ENCODE peak calls at places on chromosome 16, in six cellular contexts. One of them, this sample, is unnamed.

GRCh38 chr16:50313596-50314483 is 47.5 kb downstream of the ADCY7 start:
- DNase-seq in AG04450: no peak
- DNase-seq in GM23338: no peak
- DNase-seq in endothelial cell of umbilical vein: peak; percentile 51
- DNase-seq in CD8-positive, alpha-beta T cell: peak; percentile 60
- DNase-seq in GM23248: peak; percentile 97
- DNase-seq in this sample: no peak

GRCh38 chr16:74461826-74462225 is 40.5 kb upstream of the CLEC18B start:
- DNase-seq in AG04450: no peak
- DNase-seq in GM23338: no peak
- DNase-seq in endothelial cell of umbilical vein: no peak
- DNase-seq in CD8-positive, alpha-beta T cell: no peak
- DNase-seq in GM23248: no peak
- DNase-seq in this sample: no peak

GRCh38 chr16:51621610-51622009 is 470.5 kb upstream of the SALL1 start:
- DNase-seq in AG04450: no peak
- DNase-seq in GM23338: no peak
- DNase-seq in endothelial cell of umbilical vein: no peak
- DNase-seq in CD8-positive, alpha-beta T cell: no peak
- DNase-seq in GM23248: peak; percentile 32
- DNase-seq in this sample: no peak

GRCh38 chr16:57001026-57001669 is 11.8 kb downstream of the NLRC5 start:
- DNase-seq in AG04450: no peak
- DNase-seq in GM23338: no peak
- DNase-seq in endothelial cell of umbilical vein: no peak
- DNase-seq in CD8-positive, alpha-beta T cell: no peak
- DNase-seq in GM23248: no peak
- DNase-seq in this sample: no peak

GRCh38 chr16:52773026-52773425 is 226.1 kb upstream of the TOX3 start:
- DNase-seq in AG04450: no peak
- DNase-seq in GM23338: no peak
- DNase-seq in endothelial cell of umbilical vein: no peak
- DNase-seq in CD8-positive, alpha-beta T cell: no peak
- DNase-seq in GM23248: no peak
- DNase-seq in this sample: no peak

GRCh38 chr16:74146643-74147042 is 150.0 kb upstream of the PSMD7 start:
- DNase-seq in AG04450: no peak
- DNase-seq in GM23338: no peak
- DNase-seq in endothelial cell of umbilical vein: no peak
- DNase-seq in CD8-positive, alpha-beta T cell: no peak
- DNase-seq in GM23248: no peak
- DNase-seq in this sample: no peak

GRCh38 chr16:4680673-4681470 is 12.5 kb upstream of the NUDT16L1 start:
- DNase-seq in AG04450: no peak
- DNase-seq in GM23338: no peak
- DNase-seq in endothelial cell of umbilical vein: no peak
- DNase-seq in CD8-positive, alpha-beta T cell: no peak
- DNase-seq in GM23248: no peak
- DNase-seq in this sample: no peak

GRCh38 chr16:56916571-56917403 is 15.2 kb upstream of the HERPUD1 start:
- DNase-seq in AG04450: no peak
- DNase-seq in GM23338: no peak
- DNase-seq in endothelial cell of umbilical vein: no peak
- DNase-seq in CD8-positive, alpha-beta T cell: no peak
- DNase-seq in GM23248: no peak
- DNase-seq in this sample: no peak

DNA sequence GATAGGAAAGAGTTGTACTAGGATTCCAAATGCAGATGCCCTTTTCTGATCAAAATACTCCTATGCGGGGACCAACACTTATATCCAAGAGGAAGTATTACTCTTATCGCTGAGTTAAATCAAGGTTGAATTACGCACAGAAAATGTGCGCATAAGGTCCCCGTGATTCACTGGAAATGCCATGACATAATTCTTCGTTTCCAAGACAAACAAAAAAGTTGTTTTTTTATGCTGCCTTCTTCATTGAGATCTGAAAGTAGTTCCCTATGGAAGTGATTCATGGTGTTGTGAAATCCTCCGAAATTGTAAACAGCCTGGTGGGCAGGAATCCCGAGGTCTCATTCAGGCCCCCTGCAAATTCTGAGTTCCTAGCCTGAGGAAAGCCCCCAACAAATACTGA is 463.8 kb upstream of the HSBP1 start:
- DNase-seq in AG04450: peak; percentile 36
- DNase-seq in GM23338: no peak
- DNase-seq in endothelial cell of umbilical vein: peak; percentile 98
- DNase-seq in CD8-positive, alpha-beta T cell: no peak
- DNase-seq in GM23248: peak; percentile 88
- DNase-seq in this sample: no peak
- H3K4me3 ChIP-seq in AG04450: no peak overlapping the region
- H3K4me3 ChIP-seq in GM23338: no peak overlapping the region
- H3K4me3 ChIP-seq in endothelial cell of umbilical vein: no peak overlapping the region
- H3K4me3 ChIP-seq in CD8-positive, alpha-beta T cell: no peak overlapping the region
- H3K4me3 ChIP-seq in GM23248: peak overlapping the region; percentile 26
- H3K4me3 ChIP-seq in this sample: no peak overlapping the region

GRCh38 chr16:1991135-1991551 is 1.4 kb downstream of the SYNGR3 start:
- DNase-seq in AG04450: no peak
- DNase-seq in GM23338: peak; percentile 57
- DNase-seq in endothelial cell of umbilical vein: no peak
- DNase-seq in CD8-positive, alpha-beta T cell: peak; percentile 59
- DNase-seq in GM23248: no peak
- DNase-seq in this sample: no peak
- H3K4me3 ChIP-seq in AG04450: no peak overlapping the region
- H3K4me3 ChIP-seq in GM23338: peak overlapping the region; percentile 86
- H3K4me3 ChIP-seq in endothelial cell of umbilical vein: no peak overlapping the region
- H3K4me3 ChIP-seq in CD8-positive, alpha-beta T cell: peak overlapping the region; percentile 60
- H3K4me3 ChIP-seq in GM23248: no peak overlapping the region
- H3K4me3 ChIP-seq in this sample: no peak overlapping the region

GRCh38 chr16:22627043-22627442 is 116.4 kb downstream of the NPIPB5 start:
- DNase-seq in AG04450: no peak
- DNase-seq in GM23338: no peak
- DNase-seq in endothelial cell of umbilical vein: no peak
- DNase-seq in CD8-positive, alpha-beta T cell: no peak
- DNase-seq in GM23248: no peak
- DNase-seq in this sample: no peak
- H3K4me3 ChIP-seq in AG04450: no peak overlapping the region
- H3K4me3 ChIP-seq in GM23338: no peak overlapping the region
- H3K4me3 ChIP-seq in endothelial cell of umbilical vein: no peak overlapping the region
- H3K4me3 ChIP-seq in CD8-positive, alpha-beta T cell: no peak overlapping the region
- H3K4me3 ChIP-seq in GM23248: no peak overlapping the region
- H3K4me3 ChIP-seq in this sample: no peak overlapping the region

DNA sequence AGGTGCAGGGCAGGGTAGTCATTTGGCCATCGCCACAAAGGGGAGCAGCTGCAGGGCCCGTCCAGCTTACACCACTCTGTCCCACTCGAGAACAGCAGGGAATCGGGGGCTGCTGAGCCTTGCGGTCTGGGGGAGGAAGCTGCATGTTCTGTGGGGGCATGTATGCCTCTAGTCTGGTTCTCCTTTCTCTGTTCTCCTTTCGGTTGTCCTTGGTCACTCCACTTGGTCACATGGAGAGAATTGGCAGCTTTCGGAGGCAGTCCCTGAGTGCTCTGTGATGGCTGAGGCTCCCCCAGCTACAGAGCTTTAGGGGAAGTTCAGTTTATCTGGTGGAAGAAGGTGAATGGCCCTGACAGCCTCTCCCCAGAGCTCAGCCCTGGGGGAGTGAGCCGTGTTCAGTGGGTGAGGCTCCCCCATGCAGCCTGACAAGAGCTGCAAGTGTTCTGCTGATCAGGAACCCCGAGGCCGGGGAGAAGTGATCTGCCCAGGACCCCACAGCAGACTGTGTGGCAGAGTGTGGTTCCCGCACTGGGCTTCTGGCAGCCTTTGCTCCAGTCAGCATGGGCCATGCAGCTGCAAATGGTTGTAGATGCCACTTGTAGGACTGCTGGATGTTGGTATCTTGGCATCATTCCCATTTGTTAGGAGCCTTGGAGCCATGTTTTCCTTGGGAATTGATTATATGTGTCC is 22.3 kb upstream of the SMPD3 start:
- DNase-seq in AG04450: no peak
- DNase-seq in GM23338: no peak
- DNase-seq in endothelial cell of umbilical vein: no peak
- DNase-seq in CD8-positive, alpha-beta T cell: no peak
- DNase-seq in GM23248: no peak
- DNase-seq in this sample: no peak
- H3K4me3 ChIP-seq in AG04450: no peak overlapping the region
- H3K4me3 ChIP-seq in GM23338: no peak overlapping the region
- H3K4me3 ChIP-seq in endothelial cell of umbilical vein: no peak overlapping the region
- H3K4me3 ChIP-seq in CD8-positive, alpha-beta T cell: peak overlapping the region; percentile 59
- H3K4me3 ChIP-seq in GM23248: no peak overlapping the region
- H3K4me3 ChIP-seq in this sample: no peak overlapping the region

GRCh38 chr16:17334096-17334495 is 136.7 kb downstream of the XYLT1 start:
- DNase-seq in AG04450: peak; percentile 67
- DNase-seq in GM23338: no peak
- DNase-seq in endothelial cell of umbilical vein: no peak
- DNase-seq in CD8-positive, alpha-beta T cell: no peak
- DNase-seq in GM23248: peak; percentile 97
- DNase-seq in this sample: no peak
- H3K4me3 ChIP-seq in AG04450: no peak overlapping the region
- H3K4me3 ChIP-seq in GM23338: no peak overlapping the region
- H3K4me3 ChIP-seq in endothelial cell of umbilical vein: no peak overlapping the region
- H3K4me3 ChIP-seq in CD8-positive, alpha-beta T cell: no peak overlapping the region
- H3K4me3 ChIP-seq in GM23248: no peak overlapping the region
- H3K4me3 ChIP-seq in this sample: no peak overlapping the region

DNA sequence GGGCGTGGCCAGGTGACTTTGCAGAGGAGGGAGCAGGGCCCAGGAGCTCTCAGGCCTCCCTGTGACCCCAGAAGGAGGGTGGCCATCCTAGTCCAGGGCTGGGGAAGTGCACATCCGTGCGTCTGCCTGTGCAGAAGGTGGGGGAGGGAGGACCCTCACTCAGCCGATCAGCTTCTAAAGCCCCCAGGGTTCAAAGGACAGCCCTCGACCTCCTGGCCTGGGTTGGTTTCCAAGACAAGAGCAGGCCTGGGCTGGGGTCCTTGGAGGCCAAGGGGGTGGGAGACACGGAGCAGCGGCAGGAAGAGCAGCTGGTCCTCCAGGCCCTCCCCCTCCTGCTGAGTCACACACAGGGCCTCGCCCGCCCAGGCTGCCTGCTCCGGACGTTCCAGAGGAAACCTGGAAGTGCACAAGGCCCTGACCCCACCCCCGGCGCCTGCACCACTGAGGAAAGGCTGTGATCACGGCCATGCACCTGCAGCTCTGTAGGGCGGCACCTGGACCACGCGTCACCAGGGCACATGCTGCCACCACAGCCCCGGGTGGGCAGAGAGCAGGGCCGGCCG is 67.1 kb upstream of the ZNF469 start:
- DNase-seq in AG04450: no peak
- DNase-seq in GM23338: no peak
- DNase-seq in endothelial cell of umbilical vein: peak; percentile 82
- DNase-seq in CD8-positive, alpha-beta T cell: no peak
- DNase-seq in GM23248: peak; percentile 68
- DNase-seq in this sample: peak; percentile 89
- H3K4me3 ChIP-seq in AG04450: no peak overlapping the region
- H3K4me3 ChIP-seq in GM23338: no peak overlapping the region
- H3K4me3 ChIP-seq in endothelial cell of umbilical vein: no peak overlapping the region
- H3K4me3 ChIP-seq in CD8-positive, alpha-beta T cell: no peak overlapping the region
- H3K4me3 ChIP-seq in GM23248: no peak overlapping the region
- H3K4me3 ChIP-seq in this sample: no peak overlapping the region

GRCh38 chr16:31200821-31201510 is 1.6 kb downstream of the PYCARD start:
- DNase-seq in AG04450: no peak
- DNase-seq in GM23338: no peak
- DNase-seq in endothelial cell of umbilical vein: no peak
- DNase-seq in CD8-positive, alpha-beta T cell: peak; percentile 55
- DNase-seq in GM23248: peak; percentile 60
- DNase-seq in this sample: peak; percentile 52
- H3K4me3 ChIP-seq in AG04450: no peak overlapping the region
- H3K4me3 ChIP-seq in GM23338: peak overlapping the region; percentile 82
- H3K4me3 ChIP-seq in endothelial cell of umbilical vein: no peak overlapping the region
- H3K4me3 ChIP-seq in CD8-positive, alpha-beta T cell: peak overlapping the region; percentile 96
- H3K4me3 ChIP-seq in GM23248: no peak overlapping the region
- H3K4me3 ChIP-seq in this sample: peak overlapping the region; percentile 39

DNA sequence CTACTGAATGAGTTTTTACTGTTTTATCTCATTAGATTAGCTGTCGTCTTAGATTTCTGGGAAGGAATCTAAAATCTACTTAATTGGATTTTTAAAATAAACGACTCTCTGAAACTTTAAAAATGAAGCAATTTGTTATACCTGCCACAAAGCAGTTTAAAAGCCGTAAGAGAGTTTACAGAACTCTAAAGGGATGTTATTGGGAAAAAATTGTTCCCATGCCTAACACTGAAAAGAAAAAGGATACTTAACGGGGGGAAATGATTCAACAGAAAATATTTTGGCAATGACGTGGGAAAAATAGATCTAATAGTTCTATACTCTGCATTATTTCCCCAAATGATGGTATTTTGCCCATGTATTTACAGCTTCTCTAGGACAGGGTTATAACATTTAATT is 27.0 kb downstream of the ARHGAP17 start:
- DNase-seq in AG04450: no peak
- DNase-seq in GM23338: no peak
- DNase-seq in endothelial cell of umbilical vein: no peak
- DNase-seq in CD8-positive, alpha-beta T cell: no peak
- DNase-seq in GM23248: peak; percentile 62
- DNase-seq in this sample: no peak
- H3K4me3 ChIP-seq in AG04450: peak overlapping the region; percentile 12
- H3K4me3 ChIP-seq in GM23338: no peak overlapping the region
- H3K4me3 ChIP-seq in endothelial cell of umbilical vein: no peak overlapping the region
- H3K4me3 ChIP-seq in CD8-positive, alpha-beta T cell: no peak overlapping the region
- H3K4me3 ChIP-seq in GM23248: peak overlapping the region; percentile 54
- H3K4me3 ChIP-seq in this sample: no peak overlapping the region